ENCODE peak calls at places on chromosomes 13 and 19, in eight cellular contexts. E is stomach; L is NCI-H446; A is H9; T is stimulated activated CD4-positive, alpha-beta T cell treated with anti-CD3 and anti-CD28 coated beads, Interleukin-1b, Interleukin-23, amount 100 ng/mL, for 24 hours; H is CD8-positive, alpha-beta T cell; W is GM04504; C is HEK293T. D is an unnamed sample.

GRCh38 chr19:18878058-18878797 is 17.7 kb downstream of the CERS1 start:
- DNase-seq in E (no peak), L (no peak), A (peak; percentile 27), T (no peak), H (no peak), W (no peak), C (no peak), D (no peak)

GRCh38 chr13:38954844-38955243 is 35.8 kb downstream of the STOML3 start:
- DNase-seq in E (no peak), L (no peak), A (no peak), T (no peak), H (no peak), W (no peak), C (no peak), D (no peak)

GRCh38 chr19:16124953-16125352 is 13.3 kb downstream of the RAB8A start:
- DNase-seq in E (no peak), L (no peak), A (no peak), T (no peak), H (no peak), W (no peak), C (no peak), D (no peak)

GRCh38 chr19:14003279-14004051 is 2.7 kb downstream of the RFX1 start:
- DNase-seq in E (no peak), L (no peak), A (no peak), T (no peak), H (no peak), W (no peak), C (no peak), D (no peak)

GRCh38 chr13:26456578-26457119 is 100.8 kb upstream of the WASF3 start:
- DNase-seq in E (no peak), L (no peak), A (no peak), T (no peak), H (no peak), W (no peak), C (no peak), D (no peak)

GRCh38 chr19:37095859-37096258 is 17.6 kb downstream of the ZNF420 start:
- DNase-seq in E (no peak), L (no peak), A (no peak), T (no peak), H (no peak), W (no peak), C (no peak), D (no peak)

GRCh38 chr13:98994080-98994479 is 16.2 kb upstream of the DOCK9 start:
- DNase-seq in E (no peak), L (no peak), A (no peak), T (no peak), H (no peak), W (no peak), C (no peak), D (no peak)

GRCh38 chr19:32351807-32352630 is 6.6 kb downstream of the ZNF507 start:
- DNase-seq in E (no peak), L (no peak), A (no peak), T (no peak), H (no peak), W (peak; percentile 5), C (no peak), D (no peak)

GRCh38 chr19:23762884-23763711 is 4.4 kb upstream of the ZNF681 start:
- DNase-seq in E (peak; percentile 90), L (no peak), A (peak; percentile 94), T (peak; percentile 69), H (peak; percentile 69), W (peak; percentile 24), C (no peak), D (peak; percentile 83)

GRCh38 chr13:113941571-113942191 is 32.2 kb downstream of the C13orf46 start:
- DNase-seq in E (no peak), L (no peak), A (no peak), T (no peak), H (no peak), W (no peak), C (no peak), D (no peak)

GRCh38 chr13:23969672-23970071 is 72.4 kb upstream of the C1QTNF9B start:
- DNase-seq in E (no peak), L (no peak), A (no peak), T (no peak), H (no peak), W (no peak), C (no peak), D (no peak)

GRCh38 chr13:70310720-70311119 is 202.5 kb upstream of the KLHL1 start:
- DNase-seq in E (peak; percentile 39), L (peak; percentile 17), A (no peak), T (no peak), H (no peak), W (no peak), C (peak; percentile 70), D (peak; percentile 18)

GRCh38 chr19:10782795-10783194 is 53.2 kb downstream of the TMED1 start:
- DNase-seq in E (no peak), L (no peak), A (no peak), T (no peak), H (no peak), W (no peak), C (no peak), D (no peak)